ENCODE peak calls at places on chromosomes 4 and X, in four cellular contexts. M is activated naive CD4-positive, alpha-beta T cell; O is effector memory CD8-positive, alpha-beta T cell; S is Right ventricle myocardium superior. R is an unnamed sample.

GRCh38 chrX:4754878-4755604 is 1041.6 kb upstream of the PRKX start:
- DNase-seq in M (no peak), O (no peak), S (no peak), R (no peak)

GRCh38 chr4:83810428-83810827 is 274.5 kb downstream of the GPAT3 start:
- DNase-seq in M (no peak), O (no peak), S (no peak), R (no peak)

GRCh38 chr4:35506161-35506560 is 738.2 kb downstream of the ARAP2 start:
- DNase-seq in M (no peak), O (no peak), S (no peak), R (no peak)

GRCh38 chr4:67396008-67396407 is 149.3 kb downstream of the CENPC start:
- DNase-seq in M (no peak), O (no peak), S (no peak), R (no peak)

GRCh38 chr4:14862881-14863280 is 139.4 kb upstream of the CPEB2 start:
- DNase-seq in M (no peak), O (no peak), S (peak), R (peak)

GRCh38 chrX:47797084-47797483 is 39.6 kb upstream of the ZNF81 start:
- DNase-seq in M (no peak), O (no peak), S (no peak), R (no peak)

GRCh38 chr4:110046588-110047049 is 133.9 kb downstream of the EGF start:
- DNase-seq in M (no peak), O (no peak), S (no peak), R (no peak)

GRCh38 chr4:83677656-83678055 is 141.7 kb downstream of the GPAT3 start:
- DNase-seq in M (no peak), O (no peak), S (no peak), R (no peak)

GRCh38 chr4:71130827-71131603 is 137.6 kb downstream of the DCK start:
- DNase-seq in M (no peak), O (no peak), S (no peak), R (no peak)

R was measured in H9.